ENCODE peak calls at places on chromosomes 7 and 10, in five cellular contexts. W, R, F, S and E are unnamed samples.

GRCh38 chr10:642186-642890 is 47.1 kb downstream of the DIP2C start:
- DNase-seq in W (no peak), R (no peak), F (no peak), S (no peak), E (no peak)

GRCh38 chr7:48360574-48360973 is 189.3 kb downstream of the ABCA13 start:
- DNase-seq in W (no peak), R (no peak), F (no peak), S (no peak), E (no peak)

GRCh38 chr7:121328508-121329459 is at the start of gene WNT16:
- DNase-seq in W (peak), R (peak), F (peak), S (no peak), E (no peak)

GRCh38 chr7:9625953-9626352 is 1192.5 kb downstream of the NXPH1 start:
- DNase-seq in W (no peak), R (no peak), F (no peak), S (no peak), E (no peak)

GRCh38 chr7:150986099-150986512 is 4.7 kb upstream of the NOS3 start:
- DNase-seq in W (peak), R (peak), F (peak), S (peak), E (no peak)

GRCh38 chr10:103879831-103880230 is 24.5 kb upstream of the SH3PXD2A start:
- DNase-seq in W (no peak), R (no peak), F (no peak), S (no peak), E (no peak)

GRCh38 chr10:51706225-51706624 is 6.8 kb upstream of the CSTF2T start:
- DNase-seq in W (no peak), R (no peak), F (no peak), S (peak), E (no peak)

GRCh38 chr10:130409346-130409745 is 273.2 kb downstream of the GLRX3 start:
- DNase-seq in W (peak), R (no peak), F (no peak), S (no peak), E (no peak)

GRCh38 chr10:119521443-119522204 is 20.9 kb downstream of the RGS10 start:
- DNase-seq in W (no peak), R (no peak), F (no peak), S (peak), E (peak)

GRCh38 chr7:101216860-101217387 is 457 bp downstream of the PLOD3 start:
- DNase-seq in W (no peak), R (peak), F (no peak), S (no peak), E (no peak)

GRCh38 chr7:101218236-101219130 is 518 bp downstream of the ZNHIT1 start:
- DNase-seq in W (no peak), R (no peak), F (no peak), S (peak), E (no peak)

GRCh38 chr7:101216001-101216859 is 1.2 kb downstream of the PLOD3 start:
- DNase-seq in W (no peak), R (no peak), F (peak), S (peak), E (no peak)

GRCh38 chr7:101220295-101220694 is 2.3 kb downstream of the ZNHIT1 start:
- DNase-seq in W (no peak), R (no peak), F (no peak), S (no peak), E (no peak)

DNA sequence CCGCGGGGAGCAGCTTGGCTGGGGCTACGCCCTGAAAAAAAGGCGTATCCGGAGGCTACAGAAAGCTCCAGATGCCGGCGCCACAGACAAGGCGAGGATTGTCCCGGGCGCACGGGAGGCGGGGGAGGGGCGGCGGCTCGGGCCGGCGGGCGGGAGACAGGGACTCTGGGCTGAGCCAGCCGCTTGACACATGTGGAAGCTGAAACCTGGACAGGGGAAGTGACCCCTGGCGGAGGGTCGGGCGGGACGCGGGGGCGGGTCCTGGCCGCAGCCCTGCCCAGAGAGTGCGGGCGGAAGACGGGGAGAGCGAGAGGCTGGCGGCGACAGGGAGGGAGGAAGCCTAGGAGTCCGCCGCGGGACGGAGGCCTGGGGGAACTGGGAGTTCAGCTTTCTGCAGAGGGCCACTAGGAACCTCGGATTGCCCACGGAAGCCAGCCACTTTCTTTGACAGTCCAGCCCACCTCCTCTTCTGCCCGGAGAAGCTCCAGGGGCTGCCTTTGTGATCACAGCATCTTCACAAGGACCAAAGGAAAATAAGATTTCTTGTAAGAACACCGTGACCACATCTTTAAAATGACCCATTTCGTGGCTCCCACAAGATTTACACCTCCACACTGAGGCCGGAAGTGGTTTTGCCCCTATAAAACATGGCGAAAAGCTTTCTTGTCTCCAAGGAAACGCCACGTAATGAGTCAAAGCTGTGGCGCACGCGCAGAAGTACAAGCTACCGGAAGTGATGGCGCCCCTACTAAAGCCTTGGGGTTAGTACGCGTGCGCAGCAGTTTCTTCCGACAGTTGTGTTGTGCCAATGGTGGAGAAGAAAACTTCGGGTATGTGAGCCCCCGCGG is at the start of the genes PLOD3 and ZNHIT1:
- DNase-seq in W (peak), R (peak), F (peak), S (peak), E (peak)
- TF ChIP-seq CTCF in W (peak), R (peak), F (peak), S (no peak), E (no peak)

DNA sequence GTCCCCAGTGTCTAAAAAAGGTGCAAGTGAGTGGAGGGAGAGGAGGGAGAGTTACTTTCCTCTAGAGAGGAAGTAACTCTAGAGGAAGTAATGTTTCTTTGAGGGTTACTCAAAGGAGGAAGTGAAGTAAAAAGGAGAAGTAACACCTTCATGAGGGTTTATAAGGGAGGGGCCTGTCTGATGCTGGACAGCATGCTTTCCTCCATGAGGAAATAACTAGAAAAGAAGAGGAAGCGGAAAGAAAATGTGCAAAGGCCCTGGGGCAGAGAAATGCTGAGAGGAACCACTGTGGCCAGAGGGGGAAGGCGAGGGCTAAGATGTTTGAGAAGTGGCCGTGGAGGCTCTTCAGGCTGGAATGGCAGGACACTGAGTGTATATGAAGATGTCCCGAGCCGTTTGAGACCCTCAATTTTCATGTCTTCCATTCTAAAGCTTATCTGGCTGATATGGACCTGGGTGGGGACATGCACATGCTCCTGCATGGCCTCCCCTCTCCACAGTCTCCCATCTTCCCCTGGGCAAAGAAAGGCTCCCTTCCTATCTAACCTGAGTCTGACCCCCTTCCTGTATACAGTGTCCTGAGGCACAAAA is 3.4 kb upstream of the SLC18A2 start:
- DNase-seq in W (no peak), R (no peak), F (no peak), S (no peak), E (no peak)
- TF ChIP-seq CTCF in W (no peak), R (no peak), F (no peak), S (no peak), E (no peak)

GRCh38 chr10:106727170-106727569 is 437.3 kb downstream of the SORCS1 start:
- DNase-seq in W (no peak), R (no peak), F (no peak), S (no peak), E (no peak)

GRCh38 chr10:106728232-106728631 is 436.3 kb downstream of the SORCS1 start:
- DNase-seq in W (no peak), R (no peak), F (no peak), S (no peak), E (no peak)

GRCh38 chr10:106722524-106722923 is 442.0 kb downstream of the SORCS1 start:
- DNase-seq in W (no peak), R (no peak), F (no peak), S (no peak), E (no peak)
- TF ChIP-seq CTCF in W (peak), R (peak), F (no peak), S (no peak), E (peak)

GRCh38 chr7:97419898-97420297 is 302.4 kb downstream of the SDHAF3 start:
- DNase-seq in W (no peak), R (no peak), F (no peak), S (no peak), E (no peak)

GRCh38 chr7:97421307-97421905 is 303.9 kb downstream of the SDHAF3 start:
- DNase-seq in W (no peak), R (no peak), F (no peak), S (no peak), E (no peak)

GRCh38 chr7:97422046-97422445 is 304.5 kb downstream of the SDHAF3 start:
- DNase-seq in W (no peak), R (no peak), F (no peak), S (no peak), E (no peak)

GRCh38 chr7:97418312-97418711 is 300.8 kb downstream of the SDHAF3 start:
- DNase-seq in W (peak), R (peak), F (peak), S (no peak), E (no peak)
- TF ChIP-seq CTCF in W (peak), R (peak), F (no peak), S (no peak), E (no peak)

GRCh38 chr7:134842062-134842461 is 62.6 kb downstream of the CALD1 start:
- DNase-seq in W (no peak), R (no peak), F (no peak), S (no peak), E (no peak)

GRCh38 chr7:134842901-134843300 is 63.5 kb downstream of the CALD1 start:
- DNase-seq in W (no peak), R (no peak), F (no peak), S (no peak), E (no peak)

GRCh38 chr7:134847834-134848233 is 68.4 kb downstream of the CALD1 start:
- DNase-seq in W (no peak), R (no peak), F (no peak), S (no peak), E (no peak)

GRCh38 chr7:134844200-134844599 is 64.8 kb downstream of the CALD1 start:
- DNase-seq in W (no peak), R (no peak), F (no peak), S (no peak), E (no peak)

DNA sequence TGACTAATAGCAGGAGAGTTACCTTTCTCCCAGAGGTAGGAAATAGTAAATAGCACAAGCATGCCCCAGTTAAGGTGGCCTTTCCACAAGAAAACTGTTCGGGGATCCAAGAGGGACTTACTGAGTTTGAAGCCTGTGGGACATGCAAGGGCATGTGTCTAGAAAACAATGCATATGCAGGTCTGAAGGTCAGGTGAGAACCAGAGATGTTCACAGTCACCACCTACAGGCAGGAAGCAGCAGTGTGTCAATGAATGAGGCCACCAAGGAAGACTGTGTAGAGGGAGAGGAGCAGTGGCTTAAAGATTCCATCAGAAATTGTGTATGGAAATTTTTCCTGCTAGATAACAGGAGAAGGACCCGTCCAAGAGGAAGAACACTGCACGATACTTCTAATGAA is 66.0 kb downstream of the CALD1 start:
- DNase-seq in W (no peak), R (no peak), F (no peak), S (no peak), E (no peak)
- TF ChIP-seq CTCF in W (peak), R (no peak), F (peak), S (peak), E (peak)

DNA sequence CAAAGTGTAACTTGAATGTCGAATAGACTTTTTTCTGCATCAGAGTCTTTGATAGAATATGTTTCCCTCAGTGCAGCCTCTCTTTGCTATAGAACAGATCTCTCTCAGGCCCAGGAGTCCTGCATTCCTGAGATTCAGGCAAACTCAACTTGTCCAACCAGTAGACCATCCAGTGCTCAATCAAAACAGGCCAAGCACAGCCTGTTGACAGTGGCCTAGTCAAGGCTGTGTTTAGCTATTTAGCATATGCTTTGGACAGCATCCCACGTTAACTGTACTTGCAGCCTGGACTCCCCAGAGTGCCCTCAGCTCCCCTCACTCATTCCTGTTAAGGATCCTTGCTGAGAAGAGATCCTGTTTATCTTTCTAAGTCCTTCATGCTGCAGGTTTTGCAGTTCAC is 16.3 kb downstream of the OR6V1 start:
- DNase-seq in W (no peak), R (no peak), F (no peak), S (no peak), E (no peak)
- TF ChIP-seq CTCF in W (no peak), R (no peak), F (no peak), S (no peak), E (no peak)

DNA sequence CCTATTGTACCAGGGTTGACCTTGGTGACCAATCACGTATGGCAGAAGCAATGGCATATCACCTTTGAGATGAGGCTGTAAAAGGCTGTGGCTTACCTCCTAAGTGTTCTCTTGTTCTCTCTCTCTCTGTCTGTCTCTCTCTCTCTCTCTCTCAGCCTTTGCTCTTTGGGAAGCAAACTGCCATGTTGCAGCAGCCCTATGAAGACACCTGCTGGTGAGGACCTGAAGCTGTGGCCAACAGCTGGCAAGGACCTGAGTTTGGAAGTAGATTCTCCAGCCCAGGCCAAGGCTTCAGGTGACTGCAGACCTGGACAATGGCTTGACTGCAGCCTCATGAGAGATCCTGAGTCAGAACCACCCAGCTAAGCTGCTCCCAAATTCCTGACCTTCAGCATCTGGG is 161.4 kb downstream of the GPAM start:
- DNase-seq in W (peak), R (no peak), F (no peak), S (no peak), E (no peak)
- TF ChIP-seq CTCF in W (no peak), R (no peak), F (no peak), S (no peak), E (no peak)